ENCODE peak calls at places on chromosomes 12 and 14, in nine cellular contexts. F, S, L, A, G, U, M, W and Z are unnamed samples.

GRCh38 chr14:74048291-74048690 is 29.1 kb downstream of the BBOF1 start:
- DNase-seq in L (no peak), S (no peak), F (no peak), W (no peak), M (no peak), G (no peak), U (no peak), A (no peak), Z (no peak)

GRCh38 chr12:1529228-1529861 is 65.0 kb downstream of the FBXL14 start:
- DNase-seq in L (no peak), W (no peak), F (no peak), G (no peak), U (no peak), A (no peak), S (no peak), M (no peak), Z (no peak)

GRCh38 chr12:76558684-76559276 is 791 bp downstream of the OSBPL8 start:
- DNase-seq in A (peak), F (no peak), U (peak), M (peak), G (no peak), W (peak), L (peak), S (peak), Z (peak)

GRCh38 chr14:93743270-93744060 is 44.8 kb downstream of the PRIMA1 start:
- DNase-seq in S (no peak), F (no peak), L (no peak), U (no peak), M (no peak), G (no peak), W (no peak), A (no peak), Z (no peak)

GRCh38 chr14:90274019-90274418 is 17.7 kb downstream of the PSMC1 start:
- DNase-seq in A (no peak), G (no peak), S (no peak), L (no peak), F (no peak), W (no peak), U (no peak), M (no peak), Z (no peak)

GRCh38 chr12:62133440-62133839 is 126.8 kb upstream of the USP15 start:
- DNase-seq in W (no peak), F (no peak), S (no peak), M (no peak), G (no peak), L (no peak), U (no peak), A (no peak), Z (no peak)

GRCh38 chr14:57068511-57068910 is 200.2 kb downstream of the EXOC5 start:
- DNase-seq in F (no peak), W (no peak), U (no peak), S (no peak), L (no peak), A (no peak), M (no peak), G (no peak), Z (no peak)

GRCh38 chr12:25074113-25074512 is 120.8 kb downstream of the DNAI7 start:
- DNase-seq in S (no peak), G (no peak), M (no peak), U (no peak), L (no peak), F (no peak), W (no peak), A (no peak), Z (no peak)

GRCh38 chr14:70013269-70013873 is 134.2 kb downstream of the SMOC1 start:
- DNase-seq in G (no peak), F (no peak), A (no peak), S (no peak), W (no peak), U (peak), M (no peak), L (no peak), Z (no peak)

GRCh38 chr14:58740584-58740983 is 102.8 kb downstream of the DACT1 start:
- DNase-seq in L (no peak), F (no peak), G (no peak), M (no peak), A (no peak), S (no peak), U (no peak), W (no peak), Z (no peak)

GRCh38 chr12:15001733-15002471 is 29.1 kb downstream of the PDE6H start:
- DNase-seq in M (no peak), F (peak), G (no peak), U (peak), L (no peak), S (peak), W (peak), A (peak), Z (peak)